ENCODE peak calls at places on chromosome 15, in five cellular contexts. D is Panc1, N is stomach, X is K562, G is breast epithelium. L is an unnamed sample.

GRCh38 chr15:53837263-53837662 is 77.8 kb upstream of the WDR72 start:
- DNase-seq in X (no peak), G (peak), D (no peak), N (peak), L (no peak)

GRCh38 chr15:44340410-44340809 is 51.9 kb downstream of the GOLM2 start:
- DNase-seq in D (no peak), G (no peak), N (no peak), X (no peak), L (no peak)

GRCh38 chr15:95916568-95916967 is 413.9 kb upstream of the NR2F2 start:
- DNase-seq in D (no peak), X (no peak), G (no peak), N (no peak), L (no peak)

GRCh38 chr15:68366314-68366713 is 65.6 kb downstream of the ITGA11 start:
- DNase-seq in D (no peak), N (no peak), G (no peak), X (no peak), L (no peak)

GRCh38 chr15:90181781-90182180 is 19.3 kb upstream of the SEMA4B start:
- DNase-seq in X (no peak), G (no peak), D (no peak), N (no peak), L (peak)

GRCh38 chr15:78387678-78388077 is 47.5 kb downstream of the CRABP1 start:
- DNase-seq in X (no peak), N (no peak), D (no peak), G (no peak), L (no peak)

GRCh38 chr15:83571820-83572707 is 81.9 kb upstream of the ADAMTSL3 start:
- DNase-seq in G (no peak), D (no peak), N (no peak), X (no peak), L (no peak)

GRCh38 chr15:42094512-42094963 is at the start of gene PLA2G4D:
- DNase-seq in G (no peak), N (peak), X (no peak), D (no peak), L (no peak)

GRCh38 chr15:72534522-72534921 is 60.4 kb downstream of the ARIH1 start:
- DNase-seq in G (no peak), N (no peak), X (no peak), D (no peak), L (no peak)

GRCh38 chr15:82850242-82850591 is 40.8 kb downstream of the WHAMM start:
- DNase-seq in N (no peak), G (no peak), X (peak), D (no peak), L (no peak)

GRCh38 chr15:67607959-67608605 is 65.6 kb downstream of the MAP2K5 start:
- DNase-seq in N (no peak), D (no peak), G (no peak), X (no peak), L (no peak)

GRCh38 chr15:87557871-87558270 is 698.7 kb downstream of the NTRK3 start:
- DNase-seq in G (no peak), N (no peak), D (no peak), X (no peak), L (no peak)

GRCh38 chr15:68373028-68373427 is 58.9 kb downstream of the ITGA11 start:
- DNase-seq in D (no peak), N (no peak), G (no peak), X (no peak), L (no peak)

GRCh38 chr15:35184646-35185045 is 99.6 kb upstream of the NANOGP8 start:
- DNase-seq in G (no peak), D (no peak), X (no peak), N (no peak), L (no peak)

GRCh38 chr15:43824302-43825246 is at the start of gene MFAP1:
- DNase-seq in X (peak), D (peak), N (peak), G (peak), L (peak)

GRCh38 chr15:74038707-74039655 is 43.4 kb downstream of the GOLGA6A start:
- DNase-seq in X (peak), N (no peak), D (no peak), G (no peak), L (no peak)

GRCh38 chr15:58527573-58528196 is 95.9 kb downstream of the LIPC start:
- DNase-seq in D (no peak), N (no peak), X (no peak), G (no peak), L (no peak)

GRCh38 chr15:58590236-58590635 is 158.4 kb downstream of the LIPC start:
- DNase-seq in G (no peak), N (no peak), D (no peak), X (no peak), L (no peak)

GRCh38 chr15:63408514-63408913 is 26.9 kb upstream of the CA12 start:
- DNase-seq in X (no peak), N (no peak), G (no peak), D (no peak), L (no peak)

GRCh38 chr15:93619597-93619996 is 530.6 kb upstream of the RGMA start:
- DNase-seq in X (no peak), N (no peak), G (no peak), D (no peak), L (no peak)

GRCh38 chr15:93614446-93615104 is 525.6 kb upstream of the RGMA start:
- DNase-seq in N (no peak), D (no peak), X (no peak), G (no peak), L (no peak)

GRCh38 chr15:93617443-93617842 is 528.4 kb upstream of the RGMA start:
- DNase-seq in N (no peak), G (no peak), D (no peak), X (no peak), L (no peak)
- TF ChIP-seq CTCF in N (no peak), G (no peak), D (no peak), X (no peak), L (no peak)

GRCh38 chr15:40756938-40757337 is 1.9 kb upstream of the RMDN3 start:
- DNase-seq in N (no peak), G (no peak), X (no peak), D (no peak), L (no peak)

GRCh38 chr15:40754574-40754882 is 526 bp downstream of the RMDN3 start:
- DNase-seq in G (no peak), D (no peak), N (peak), X (no peak), L (peak)

GRCh38 chr15:40751745-40752144 is 3.3 kb downstream of the RMDN3 start:
- DNase-seq in D (no peak), G (no peak), X (no peak), N (no peak), L (no peak)

GRCh38 chr15:40754883-40755815 is at the start of gene RMDN3:
- DNase-seq in X (peak), G (peak), N (peak), D (no peak), L (peak)

DNA sequence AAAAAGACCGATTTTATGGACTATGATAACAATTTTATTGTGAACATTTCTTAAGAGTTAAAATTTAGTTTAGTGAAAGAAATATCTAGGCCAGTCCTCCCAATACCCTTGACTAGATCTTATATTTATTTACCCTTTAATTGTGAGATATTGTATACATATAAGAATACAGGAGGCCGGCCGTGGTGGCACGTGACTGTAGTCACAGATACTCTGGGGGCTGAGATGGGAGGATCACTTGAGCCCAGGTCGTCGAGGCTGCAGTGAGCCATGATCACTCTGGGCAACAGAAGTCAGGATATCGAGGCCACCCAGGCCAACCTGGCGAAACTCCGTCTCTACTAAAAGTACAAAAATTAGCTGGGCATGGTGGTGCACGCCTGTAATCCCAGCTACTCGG is 767 bp upstream of the RMDN3 start:
- DNase-seq in N (no peak), G (no peak), X (no peak), D (no peak), L (peak)
- TF ChIP-seq POLR2AphosphoS5 in N (no peak), G (no peak), X (no peak), D (no peak), L (no peak)

DNA sequence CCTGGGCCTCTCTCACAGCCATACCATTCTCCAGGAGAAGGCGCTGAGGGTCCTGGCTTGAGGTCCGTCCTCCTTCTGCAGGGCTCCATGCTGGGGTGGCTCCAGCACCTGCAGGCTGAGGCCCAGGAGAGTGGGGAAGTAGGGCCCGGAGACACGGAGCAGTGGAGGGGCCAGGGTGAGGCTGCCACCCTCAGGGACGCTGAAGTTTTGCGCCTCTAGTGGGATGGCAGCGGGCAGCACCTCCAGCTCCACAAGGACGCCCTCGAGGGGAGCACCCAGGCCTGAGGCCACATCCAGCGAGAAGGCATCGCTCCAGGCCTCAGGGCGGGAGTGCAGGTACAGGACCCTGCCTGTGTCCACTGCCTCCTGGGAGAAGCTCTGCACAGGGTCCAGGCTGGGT is 27.5 kb downstream of the CSPG4 start:
- DNase-seq in X (no peak), D (no peak), G (no peak), N (no peak), L (no peak)
- TF ChIP-seq CTCF in X (no peak), D (no peak), G (no peak), N (no peak), L (no peak)

DNA sequence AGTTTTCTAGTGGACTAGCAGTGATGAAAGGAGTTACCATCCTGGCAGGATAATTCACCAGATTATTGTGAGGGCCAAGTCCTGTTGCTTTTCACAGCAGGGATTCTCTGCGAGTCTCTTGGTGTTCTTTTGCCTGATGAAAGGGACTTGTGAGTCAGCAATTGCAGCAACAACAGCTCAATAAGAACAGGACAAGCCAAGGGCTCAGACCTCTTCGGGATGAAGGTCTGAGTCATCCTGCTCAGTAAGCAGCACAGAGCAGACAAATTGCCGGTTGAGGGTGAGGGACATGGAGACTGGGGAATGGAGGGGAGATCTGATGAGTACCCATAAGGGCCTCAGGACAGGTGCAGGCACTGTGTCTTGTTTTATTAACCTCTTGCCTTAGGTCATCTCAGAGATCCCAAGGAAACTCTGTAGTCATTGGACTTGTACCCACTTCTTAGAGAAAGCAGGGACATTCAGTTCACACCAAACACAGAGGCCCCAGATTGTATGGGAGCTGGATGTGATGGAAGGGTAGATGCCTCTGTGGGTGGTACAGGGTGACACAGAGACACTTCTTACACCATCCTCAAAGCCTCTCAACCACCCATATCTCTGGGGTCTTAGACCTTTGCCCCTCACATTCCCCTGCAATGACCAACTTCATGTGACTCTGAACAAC is 173.8 kb upstream of the TLE3 start:
- DNase-seq in G (no peak), D (peak), N (no peak), X (no peak), L (peak)
- TF ChIP-seq POLR2AphosphoS5 in G (no peak), D (no peak), N (peak), X (no peak), L (no peak)

GRCh38 chr15:46088486-46089437 is 453.9 kb downstream of the SQOR start:
- DNase-seq in G (no peak), D (no peak), N (no peak), X (no peak), L (no peak)

GRCh38 chr15:46089438-46090044 is 454.7 kb downstream of the SQOR start:
- DNase-seq in D (no peak), X (no peak), N (no peak), G (no peak), L (no peak)

GRCh38 chr15:46091860-46092450 is 457.1 kb downstream of the SQOR start:
- DNase-seq in X (peak), D (no peak), G (no peak), N (no peak), L (no peak)
- TF ChIP-seq CTCF in X (peak), D (peak), G (peak), N (no peak), L (no peak)

DNA sequence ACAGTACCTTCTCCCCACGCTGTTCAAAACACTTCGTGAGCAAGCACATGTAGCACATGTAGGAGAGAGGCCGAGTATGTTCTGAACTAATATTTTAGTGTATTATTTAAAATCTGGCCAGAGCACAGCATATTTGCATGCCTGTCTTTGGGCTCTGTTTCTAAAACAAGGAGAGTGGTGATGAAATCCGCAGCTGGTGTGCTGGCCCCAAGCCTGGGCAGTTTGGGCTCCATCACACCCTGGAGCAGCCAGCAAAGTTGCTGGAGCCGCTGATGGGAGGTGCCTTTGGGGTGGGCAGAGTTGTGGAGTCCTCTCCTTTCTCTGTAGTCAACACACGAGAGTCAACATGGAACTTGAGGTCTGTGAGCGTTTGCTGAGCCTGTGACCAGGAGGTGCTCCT is 116.6 kb downstream of the SLCO3A1 start:
- DNase-seq in N (peak), X (no peak), D (no peak), G (no peak), L (no peak)
- TF ChIP-seq POLR2AphosphoS5 in N (no peak), X (no peak), D (no peak), G (peak), L (no peak)

GRCh38 chr15:91974321-91974720 is 120.8 kb downstream of the SLCO3A1 start:
- DNase-seq in G (no peak), X (no peak), N (no peak), D (no peak), L (no peak)

GRCh38 chr15:91975241-91975978 is 121.9 kb downstream of the SLCO3A1 start:
- DNase-seq in G (no peak), N (no peak), X (no peak), D (no peak), L (no peak)

GRCh38 chr15:91967935-91968605 is 114.6 kb downstream of the SLCO3A1 start:
- DNase-seq in N (no peak), X (no peak), D (no peak), G (no peak), L (no peak)

GRCh38 chr15:91968610-91969009 is 115.1 kb downstream of the SLCO3A1 start:
- DNase-seq in D (no peak), X (no peak), G (no peak), N (no peak), L (no peak)

DNA sequence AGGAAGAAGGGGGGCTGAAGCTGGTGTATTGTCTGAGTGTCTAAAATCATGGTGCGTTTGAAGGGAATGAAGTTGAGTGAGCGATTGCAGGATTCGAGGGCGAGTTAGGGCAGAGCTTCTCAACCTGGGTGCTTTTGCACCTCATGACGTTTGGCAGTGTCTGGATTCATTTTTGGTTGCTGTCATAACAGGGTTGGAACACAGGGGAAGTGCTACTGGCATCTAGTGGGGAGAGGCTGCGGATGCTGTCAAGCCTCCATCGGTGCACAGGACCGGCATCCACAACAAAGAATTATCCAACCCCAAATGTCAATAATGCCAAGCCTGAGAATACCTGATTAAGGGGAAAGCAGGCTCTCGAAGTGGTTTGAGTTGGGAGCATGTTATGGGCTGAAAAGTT is 120.0 kb downstream of the SLCO3A1 start:
- DNase-seq in G (no peak), X (no peak), D (no peak), N (no peak), L (no peak)
- TF ChIP-seq CTCF in G (no peak), X (no peak), D (peak), N (no peak), L (no peak)

DNA sequence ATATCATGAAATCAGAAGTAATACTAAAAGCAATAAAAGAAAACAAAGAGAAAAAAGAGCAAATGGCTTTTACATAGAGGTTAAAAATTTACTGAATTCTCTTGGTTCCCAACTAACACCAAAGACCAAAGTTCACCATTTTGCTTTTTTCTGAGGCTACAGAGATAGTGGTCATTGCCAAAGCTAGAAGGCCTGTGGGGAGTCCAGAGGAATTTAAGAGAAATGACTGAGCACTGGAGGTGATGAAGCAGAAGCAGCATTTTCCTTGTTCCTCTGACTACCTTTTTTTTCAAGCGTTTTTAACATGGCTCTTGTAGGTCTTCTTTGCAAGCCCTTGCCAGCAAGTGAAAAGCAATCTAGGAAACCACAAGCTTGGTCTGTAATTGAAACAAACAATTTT is 58.2 kb downstream of the THBS1 start:
- DNase-seq in G (no peak), N (no peak), D (no peak), X (no peak), L (no peak)
- TF ChIP-seq POLR2AphosphoS5 in G (no peak), N (no peak), D (no peak), X (no peak), L (no peak)